ENCODE peak calls at places on chromosomes 5 and 9, in four cellular contexts. K is germinal center, I is AG04450, T is right cardiac atrium. H is an unnamed sample.

GRCh38 chr5:154038241-154038603 is 488 bp downstream of the FAM114A2 start:
- DNase-seq in I (no peak), K (peak; percentile 59), T (peak; percentile 36), H (peak; percentile 68)

GRCh38 chr9:79661279-79661678 is 89.5 kb downstream of the TLE4 start:
- DNase-seq in K (no peak), I (no peak), T (no peak), H (no peak)

GRCh38 chr5:144028644-144029043 is 141.8 kb downstream of the YIPF5 start:
- DNase-seq in K (no peak), I (peak; percentile 57), T (no peak), H (no peak)

GRCh38 chr9:85599540-85600140 is 142.1 kb downstream of the AGTPBP1 start:
- DNase-seq in T (no peak), K (no peak), I (no peak), H (no peak)

GRCh38 chr5:97909541-97909940 is 726.5 kb upstream of the RIOK2 start:
- DNase-seq in I (no peak), T (no peak), K (no peak), H (no peak)

GRCh38 chr5:119417891-119418781 is 34.2 kb upstream of the HSD17B4 start:
- DNase-seq in K (no peak), I (no peak), T (no peak), H (no peak)

GRCh38 chr5:123579410-123579809 is 67.4 kb downstream of the CSNK1G3 start:
- DNase-seq in I (no peak), T (no peak), K (no peak), H (no peak)

GRCh38 chr5:61053937-61054336 is 108.3 kb downstream of the SMIM15 start:
- DNase-seq in K (no peak), I (no peak), T (no peak), H (no peak)

GRCh38 chr9:94729199-94729598 is 2.7 kb downstream of the AOPEP start:
- DNase-seq in I (no peak), K (no peak), T (no peak), H (no peak)

GRCh38 chr5:146291421-146292074 is 47.1 kb upstream of the POU4F3 start:
- DNase-seq in K (peak; percentile 48), I (no peak), T (no peak), H (peak; percentile 66)

GRCh38 chr5:73596705-73597328 is 29.2 kb upstream of the ARHGEF28 start:
- DNase-seq in I (no peak), K (no peak), T (no peak), H (peak; percentile 87)

GRCh38 chr5:116669261-116670049 is 94.8 kb upstream of the SEMA6A start:
- DNase-seq in T (no peak), K (no peak), I (no peak), H (no peak)

GRCh38 chr5:168916852-168917251 is 337.7 kb upstream of the PANK3 start:
- DNase-seq in K (no peak), I (no peak), T (no peak), H (no peak)

GRCh38 chr9:6758418-6759113 is 793 bp downstream of the KDM4C start:
- DNase-seq in I (peak; percentile 6), T (peak; percentile 75), K (peak; percentile 53), H (no peak)

GRCh38 chr5:36683821-36684434 is 77.5 kb downstream of the SLC1A3 start:
- DNase-seq in K (no peak), I (peak; percentile 39), T (peak; percentile 88), H (no peak)